ENCODE peak calls at places on chromosomes 4 and X, in seven cellular contexts. C is K562; L is Panc1; B is PC-3; A is BE2C; R is CD8-positive, alpha-beta T cell; M is right lobe of liver. N is an unnamed sample. For H3K4me1, the result is how much of the 10 kb centered on the place peaks cover.

GRCh38 chr4:138655970-138656369 is 359.6 kb upstream of the NOCT start:
- DNase-seq in C (no peak), L (no peak), B (no peak), A (no peak), R (no peak), M (no peak), N (no peak)

GRCh38 chr4:8100696-8101095 is 57.9 kb downstream of the ABLIM2 start:
- DNase-seq in C (no peak), L (no peak), B (no peak), A (no peak), R (no peak), M (no peak), N (no peak)

GRCh38 chrX:136203438-136203837 is 47.8 kb downstream of the MAP7D3 start:
- DNase-seq in C (no peak), L (no peak), B (no peak), A (no peak), R (no peak), M (no peak), N (no peak)

GRCh38 chrX:129925305-129926092 is 19.5 kb downstream of the UTP14A start:
- DNase-seq in C (peak), L (peak), B (peak), A (peak), R (peak), M (peak), N (peak)

GRCh38 chr4:20253799-20254409 is 2.2 kb downstream of the SLIT2 start:
- DNase-seq in C (no peak), L (no peak), B (peak), A (peak), R (no peak), M (peak), N (no peak)

GRCh38 chr4:159222158-159222557 is 119.3 kb downstream of the RAPGEF2 start:
- DNase-seq in C (no peak), L (no peak), B (no peak), A (no peak), R (no peak), M (no peak), N (no peak)

GRCh38 chr4:5956285-5957021 is 61.8 kb downstream of the C4orf50 start:
- DNase-seq in C (no peak), L (no peak), B (peak), A (peak), R (no peak), M (peak), N (peak)

GRCh38 chr4:155426953-155427352 is 50.2 kb upstream of the MAP9 start:
- DNase-seq in C (no peak), L (no peak), B (no peak), A (no peak), R (no peak), M (no peak), N (no peak)

GRCh38 chr4:41686893-41687292 is 61.6 kb downstream of the PHOX2B start:
- DNase-seq in C (no peak), L (no peak), B (no peak), A (no peak), R (no peak), M (no peak), N (no peak)

GRCh38 chr4:52173470-52174055 is 122.5 kb downstream of the SPATA18 start:
- DNase-seq in C (no peak), L (no peak), B (no peak), A (no peak), R (no peak), M (peak), N (no peak)

GRCh38 chr4:143399113-143399949 is 62.7 kb downstream of the GAB1 start:
- DNase-seq in C (peak), L (peak), B (peak), A (no peak), R (no peak), M (no peak), N (peak)

GRCh38 chrX:101337776-101338271 is 10.7 kb downstream of the TIMM8A start:
- DNase-seq in C (no peak), L (no peak), B (no peak), A (no peak), R (no peak), M (no peak), N (no peak)

GRCh38 chr4:152935661-152936445 is at the start of gene FHDC1:
- DNase-seq in C (peak), L (no peak), B (peak), A (peak), R (no peak), M (peak), N (no peak)

GRCh38 chrX:25015486-25016360 is at the start of gene ARX:
- DNase-seq in C (peak), L (no peak), B (no peak), A (peak), R (no peak), M (no peak), N (no peak)

GRCh38 chr4:100286601-100287000 is 96.3 kb upstream of the DDIT4L start:
- DNase-seq in C (no peak), L (no peak), B (no peak), A (no peak), R (no peak), M (no peak), N (no peak)

GRCh38 chrX:6917666-6918065 is 229.8 kb upstream of the STS start:
- DNase-seq in C (no peak), L (no peak), B (no peak), A (no peak), R (no peak), M (no peak), N (no peak)

GRCh38 chr4:19399001-19399400 is 852.7 kb upstream of the SLIT2 start:
- DNase-seq in C (no peak), L (no peak), B (peak), A (no peak), R (no peak), M (no peak), N (no peak)

GRCh38 chr4:4355302-4355701 is 31.6 kb upstream of the NSG1 start:
- DNase-seq in C (no peak), L (no peak), B (no peak), A (no peak), R (no peak), M (no peak), N (no peak)

GRCh38 chr4:139558235-139559094 is 2.4 kb upstream of the SETD7 start:
- DNase-seq in C (no peak), L (no peak), B (no peak), A (no peak), R (no peak), M (no peak), N (no peak)

GRCh38 chr4:127249066-127249766 is 383.5 kb upstream of the INTU start:
- DNase-seq in C (no peak), L (no peak), B (peak), A (no peak), R (no peak), M (no peak), N (no peak)

GRCh38 chrX:45714864-45715263 is 514.2 kb upstream of the DIPK2B start:
- DNase-seq in C (no peak), L (no peak), B (peak), A (no peak), R (no peak), M (no peak), N (no peak)

GRCh38 chr4:174316954-174317353 is 33.2 kb downstream of the CEP44 start:
- DNase-seq in C (no peak), L (no peak), B (no peak), A (no peak), R (no peak), M (no peak), N (no peak)

GRCh38 chrX:72532371-72532770 is 40.3 kb downstream of the HDAC8 start:
- DNase-seq in C (no peak), L (no peak), B (no peak), A (no peak), R (no peak), M (no peak), N (no peak)

GRCh38 chrX:9644335-9644734 is 121.3 kb downstream of the GPR143 start:
- DNase-seq in C (no peak), L (no peak), B (no peak), A (no peak), R (no peak), M (no peak), N (no peak)

GRCh38 chrX:118116308-118117068 is at the start of gene KLHL13:
- DNase-seq in C (peak), L (no peak), B (peak), A (peak), R (no peak), M (peak), N (peak)

GRCh38 chr4:182273191-182273935 is 30.2 kb downstream of the TENM3 start:
- DNase-seq in C (no peak), L (no peak), B (no peak), A (no peak), R (no peak), M (no peak), N (no peak)

GRCh38 chrX:113510586-113510985 is 670.0 kb upstream of the AMOT start:
- DNase-seq in C (no peak), L (no peak), B (no peak), A (no peak), R (no peak), M (no peak), N (no peak)

GRCh38 chrX:65586491-65586890 is 51.9 kb upstream of the LAS1L start:
- DNase-seq in C (no peak), L (no peak), B (peak), A (no peak), R (no peak), M (no peak), N (no peak)

GRCh38 chr4:57943672-57944071 is 833.5 kb upstream of the IGFBP7 start:
- DNase-seq in C (no peak), L (no peak), B (no peak), A (peak), R (no peak), M (no peak), N (no peak)

GRCh38 chrX:55716937-55717336 is 612 bp upstream of the RRAGB start:
- DNase-seq in C (no peak), L (no peak), B (no peak), A (no peak), R (no peak), M (no peak), N (peak)

GRCh38 chr4:699816-700580 is 5.6 kb upstream of the PCGF3 start:
- DNase-seq in C (no peak), L (no peak), B (no peak), A (no peak), R (no peak), M (no peak), N (no peak)
- H3K4me1 ChIP-seq in C (half or more), L (under half), B (under half), A (under half), R (under half), M (under half), N (under half)

GRCh38 chrX:41397768-41398167 is 49.4 kb upstream of the NYX start:
- DNase-seq in C (no peak), L (no peak), B (no peak), A (no peak), R (no peak), M (no peak), N (no peak)
- H3K4me1 ChIP-seq in C (under half), L (under half), B (under half), A (under half), R (under half), M (under half), N (under half)

GRCh38 chrX:40083120-40083978 is 14.4 kb downstream of the BCOR start:
- DNase-seq in C (peak), L (no peak), B (peak), A (no peak), R (no peak), M (peak), N (peak)
- H3K4me1 ChIP-seq in C (under half), L (under half), B (under half), A (under half), R (half or more), M (under half), N (half or more)

DNA sequence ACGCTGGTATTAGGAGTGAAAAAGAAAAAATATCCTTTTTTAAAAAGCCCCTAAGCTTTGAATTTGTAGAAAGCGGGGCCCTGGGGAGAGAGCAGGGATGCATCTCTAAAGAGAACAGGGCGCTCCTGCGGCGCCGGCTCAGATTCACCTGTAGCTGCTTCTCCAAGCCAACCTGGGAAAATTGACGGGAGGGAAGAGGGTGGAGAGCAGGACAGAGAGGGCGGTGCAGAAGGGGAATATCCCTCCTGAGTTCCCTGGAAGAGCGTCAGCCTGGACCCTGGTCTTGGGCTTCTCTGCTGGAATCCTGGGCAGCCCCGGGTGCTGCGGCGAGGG is 776 bp upstream of the SOWAHD start:
- DNase-seq in C (no peak), L (no peak), B (no peak), A (no peak), R (no peak), M (no peak), N (no peak)
- H3K4me1 ChIP-seq in C (under half), L (under half), B (under half), A (under half), R (half or more), M (under half), N (under half)

DNA sequence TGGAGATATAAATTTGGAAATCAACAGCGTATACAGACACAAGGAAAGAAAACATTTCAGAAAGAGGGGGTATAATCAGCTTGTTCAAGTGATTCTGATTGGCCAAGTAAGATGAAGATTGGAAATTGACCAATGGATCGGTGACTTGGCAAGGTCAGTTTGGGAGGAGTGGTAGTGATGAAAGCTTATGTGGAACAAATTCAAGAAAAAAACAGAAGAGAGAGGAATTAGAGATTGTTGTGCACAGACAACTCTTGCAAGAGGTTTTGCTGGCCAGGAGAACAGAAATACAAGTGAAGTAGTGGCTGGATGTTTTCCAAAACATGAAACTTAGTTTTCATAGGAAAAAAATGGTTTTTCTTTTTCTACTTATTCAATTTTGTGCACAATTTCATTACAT is 16.3 kb downstream of the CD38 start:
- DNase-seq in C (no peak), L (no peak), B (no peak), A (no peak), R (no peak), M (no peak), N (no peak)
- H3K4me1 ChIP-seq in C (under half), L (under half), B (under half), A (under half), R (under half), M (under half), N (under half)

DNA sequence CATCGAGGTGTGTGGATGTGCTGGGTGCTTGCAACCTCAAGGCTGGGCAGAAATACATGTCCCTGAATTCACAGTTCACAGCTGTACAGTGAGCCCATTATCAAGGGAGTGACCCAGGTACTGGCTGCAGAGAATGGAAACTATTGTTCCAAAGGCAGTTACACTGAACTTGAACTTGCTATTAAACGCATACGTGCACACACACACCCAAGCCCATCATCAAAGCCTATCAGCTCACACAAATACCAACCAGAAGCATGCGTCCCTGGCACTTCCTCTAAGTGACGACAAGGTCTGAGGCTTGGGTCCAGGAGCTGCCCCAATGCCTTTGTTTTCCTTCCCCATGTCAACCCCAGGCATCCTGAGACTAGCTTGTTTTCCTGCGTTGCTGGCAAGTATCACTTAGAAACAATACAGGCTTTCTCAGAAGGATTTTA is 88.6 kb downstream of the IRF2 start:
- DNase-seq in C (no peak), L (no peak), B (no peak), A (no peak), R (no peak), M (peak), N (peak)
- H3K4me1 ChIP-seq in C (under half), L (under half), B (under half), A (under half), R (under half), M (under half), N (half or more)

DNA sequence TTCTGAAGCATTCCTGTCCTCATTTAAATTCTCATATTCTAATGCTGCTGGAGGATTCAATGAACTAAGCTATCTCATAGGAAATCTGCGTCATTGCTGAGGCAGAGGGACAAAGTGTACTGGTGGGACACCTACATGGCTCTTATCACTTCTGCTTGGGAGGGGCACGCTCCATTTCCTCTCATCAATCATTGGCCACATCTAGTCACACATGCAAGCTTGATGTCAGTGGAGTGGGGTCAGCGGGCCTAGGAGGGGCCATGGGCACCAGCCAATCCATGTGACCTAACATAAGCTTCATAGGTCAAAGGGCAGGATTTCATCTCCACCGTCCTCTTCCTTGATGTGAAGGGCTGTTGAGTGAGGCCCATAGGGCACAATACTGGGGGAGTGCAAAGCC is 21.4 kb downstream of the BEX3 start:
- DNase-seq in C (no peak), L (no peak), B (no peak), A (no peak), R (no peak), M (no peak), N (no peak)
- H3K4me1 ChIP-seq in C (under half), L (under half), B (under half), A (under half), R (under half), M (under half), N (under half)

GRCh38 chr4:10013722-10014121 is 7.6 kb downstream of the SLC2A9 start:
- DNase-seq in C (peak), L (no peak), B (peak), A (peak), R (no peak), M (peak), N (peak)
- H3K4me1 ChIP-seq in C (under half), L (under half), B (under half), A (under half), R (under half), M (under half), N (under half)

GRCh38 chr4:87010192-87010591 is 75.4 kb downstream of the AFF1 start:
- DNase-seq in C (no peak), L (no peak), B (no peak), A (no peak), R (no peak), M (no peak), N (no peak)
- H3K4me1 ChIP-seq in C (under half), L (under half), B (half or more), A (under half), R (half or more), M (half or more), N (under half)